ENCODE peak calls at places on chromosomes 16 and 17, in six cellular contexts. K is HCT116, O is K562, W is H1, Y is HepG2, V is GM12878. A is an unnamed sample.

GRCh38 chr17:46832306-46832895 is 13.9 kb upstream of the WNT3 start:
- DNase-seq in K (no peak), O (no peak), W (no peak), Y (no peak), V (no peak), A (no peak)

GRCh38 chr17:6498798-6499540 is 54.7 kb downstream of the PIMREG start:
- DNase-seq in K (no peak), O (no peak), W (no peak), Y (no peak), V (no peak), A (no peak)

GRCh38 chr17:33989357-33990148 is 265.5 kb upstream of the CCL2 start:
- DNase-seq in K (no peak), O (no peak), W (no peak), Y (no peak), V (no peak), A (no peak)

GRCh38 chr17:36525113-36525512 is 9.6 kb downstream of the MYO19 start:
- DNase-seq in K (no peak), O (no peak), W (no peak), Y (no peak), V (no peak), A (no peak)

GRCh38 chr16:47387026-47387734 is 73.7 kb downstream of the ITFG1 start:
- DNase-seq in K (no peak), O (no peak), W (no peak), Y (peak), V (no peak), A (no peak)

GRCh38 chr17:1709971-1710806 is at the start of gene TLCD2:
- DNase-seq in K (peak), O (peak), W (no peak), Y (no peak), V (no peak), A (peak)

GRCh38 chr16:7449808-7450207 is 117.2 kb downstream of the RBFOX1 start:
- DNase-seq in K (no peak), O (no peak), W (no peak), Y (no peak), V (no peak), A (no peak)

GRCh38 chr16:48450367-48450766 is 65.2 kb upstream of the SIAH1 start:
- DNase-seq in K (no peak), O (no peak), W (no peak), Y (no peak), V (no peak), A (no peak)

GRCh38 chr17:22203208-22203715 is 510.9 kb downstream of the KCNJ18 start:
- DNase-seq in K (no peak), O (no peak), W (no peak), Y (no peak), V (no peak), A (no peak)

GRCh38 chr16:396199-396598 is 800 bp upstream of the NME4 start:
- DNase-seq in K (no peak), O (no peak), W (no peak), Y (no peak), V (no peak), A (no peak)

GRCh38 chr17:4573682-4574081 is 10.6 kb upstream of the SMTNL2 start:
- DNase-seq in K (no peak), O (no peak), W (no peak), Y (no peak), V (no peak), A (no peak)

GRCh38 chr17:83103200-83103937 is 24.0 kb downstream of the METRNL start:
- DNase-seq in K (peak), O (peak), W (no peak), Y (no peak), V (no peak), A (peak)

GRCh38 chr17:18278867-18279266 is 18.4 kb downstream of the MIEF2 start:
- DNase-seq in K (no peak), O (no peak), W (no peak), Y (no peak), V (no peak), A (no peak)

GRCh38 chr17:45016237-45016636 is 35.2 kb downstream of the DCAKD start:
- DNase-seq in K (no peak), O (no peak), W (no peak), Y (no peak), V (no peak), A (no peak)

GRCh38 chr16:65176603-65177002 is 54.7 kb upstream of the CDH11 start:
- DNase-seq in K (no peak), O (no peak), W (no peak), Y (no peak), V (no peak), A (no peak)

GRCh38 chr16:20181949-20182348 is 108.3 kb upstream of the GPR139 start:
- DNase-seq in K (no peak), O (no peak), W (no peak), Y (no peak), V (no peak), A (no peak)

GRCh38 chr16:56946767-56947603 is 14.8 kb upstream of the CETP start:
- DNase-seq in K (no peak), O (no peak), W (no peak), Y (no peak), V (no peak), A (no peak)

GRCh38 chr16:78684040-78684611 is 584.7 kb downstream of the WWOX start:
- DNase-seq in K (no peak), O (no peak), W (no peak), Y (peak), V (no peak), A (no peak)

GRCh38 chr16:85245307-85246172 is 133.3 kb upstream of the CIBAR2 start:
- DNase-seq in K (peak), O (peak), W (no peak), Y (peak), V (no peak), A (peak)

GRCh38 chr17:49746791-49747490 is 17.0 kb downstream of the FAM117A start:
- DNase-seq in K (no peak), O (no peak), W (no peak), Y (no peak), V (peak), A (no peak)

GRCh38 chr17:12070561-12070960 is 49.9 kb downstream of the MAP2K4 start:
- DNase-seq in K (no peak), O (no peak), W (no peak), Y (no peak), V (no peak), A (no peak)

GRCh38 chr17:17232303-17232621 is 4.7 kb downstream of the FLCN start:
- DNase-seq in K (no peak), O (no peak), W (no peak), Y (no peak), V (no peak), A (no peak)

GRCh38 chr17:16915752-16916556 is 56.0 kb downstream of the TNFRSF13B start:
- DNase-seq in K (peak), O (peak), W (peak), Y (peak), V (peak), A (peak)

GRCh38 chr17:59427425-59427921 is 96.0 kb downstream of the YPEL2 start:
- DNase-seq in K (no peak), O (no peak), W (no peak), Y (no peak), V (no peak), A (no peak)

GRCh38 chr16:68155425-68155824 is 70.3 kb downstream of the NFATC3 start:
- DNase-seq in K (no peak), O (no peak), W (no peak), Y (peak), V (no peak), A (no peak)

GRCh38 chr17:72422505-72423285 is 301.9 kb downstream of the SOX9 start:
- DNase-seq in K (peak), O (no peak), W (no peak), Y (peak), V (peak), A (peak)

GRCh38 chr17:71460943-71461342 is 659.9 kb upstream of the SOX9 start:
- DNase-seq in K (peak), O (no peak), W (no peak), Y (no peak), V (no peak), A (no peak)

GRCh38 chr16:23061669-23062068 is 87.6 kb downstream of the USP31 start:
- DNase-seq in K (no peak), O (no peak), W (no peak), Y (no peak), V (no peak), A (no peak)

GRCh38 chr17:4127555-4127954 is 15.3 kb downstream of the ZZEF1 start:
- DNase-seq in K (no peak), O (no peak), W (no peak), Y (no peak), V (no peak), A (no peak)

GRCh38 chr16:85317704-85318103 is 205.4 kb upstream of the CIBAR2 start:
- DNase-seq in K (no peak), O (no peak), W (no peak), Y (no peak), V (no peak), A (no peak)

GRCh38 chr16:69830534-69831211 is 68.5 kb downstream of the WWP2 start:
- DNase-seq in K (no peak), O (no peak), W (no peak), Y (peak), V (no peak), A (no peak)

GRCh38 chr16:25575363-25575762 is 116.4 kb upstream of the HS3ST4 start:
- DNase-seq in K (no peak), O (no peak), W (no peak), Y (no peak), V (no peak), A (no peak)

GRCh38 chr17:72116692-72117469 is 3.9 kb upstream of the SOX9 start:
- DNase-seq in K (no peak), O (no peak), W (no peak), Y (no peak), V (no peak), A (no peak)

GRCh38 chr17:67637901-67638641 is 79.7 kb upstream of the NOL11 start:
- DNase-seq in K (peak), O (no peak), W (no peak), Y (no peak), V (no peak), A (no peak)

GRCh38 chr17:2033128-2033527 is 3.2 kb downstream of the DPH1 start:
- DNase-seq in K (no peak), O (no peak), W (no peak), Y (no peak), V (no peak), A (no peak)

GRCh38 chr16:55469821-55470532 is 9.0 kb upstream of the MMP2 start:
- DNase-seq in K (no peak), O (no peak), W (no peak), Y (no peak), V (no peak), A (no peak)

GRCh38 chr17:66716236-66717026 is 118.5 kb upstream of the CACNG5 start:
- DNase-seq in K (no peak), O (no peak), W (no peak), Y (no peak), V (no peak), A (no peak)

GRCh38 chr16:48531011-48531962 is 78.7 kb downstream of the N4BP1 start:
- DNase-seq in K (no peak), O (no peak), W (no peak), Y (no peak), V (no peak), A (peak)

GRCh38 chr17:2151634-2152033 is 96.7 kb downstream of the HIC1 start:
- DNase-seq in K (no peak), O (no peak), W (no peak), Y (no peak), V (no peak), A (no peak)

GRCh38 chr17:17328251-17328650 is 25.1 kb downstream of the NT5M start:
- DNase-seq in K (no peak), O (no peak), W (no peak), Y (no peak), V (no peak), A (no peak)

GRCh38 chr17:42125565-42125964 is 3.0 kb downstream of the HSPB9 start:
- DNase-seq in K (no peak), O (no peak), W (no peak), Y (no peak), V (no peak), A (no peak)
- TF ChIP-seq SIN3A in K (no peak), O (no peak), W (no peak), Y (no peak), V (no peak), A (no peak)

DNA sequence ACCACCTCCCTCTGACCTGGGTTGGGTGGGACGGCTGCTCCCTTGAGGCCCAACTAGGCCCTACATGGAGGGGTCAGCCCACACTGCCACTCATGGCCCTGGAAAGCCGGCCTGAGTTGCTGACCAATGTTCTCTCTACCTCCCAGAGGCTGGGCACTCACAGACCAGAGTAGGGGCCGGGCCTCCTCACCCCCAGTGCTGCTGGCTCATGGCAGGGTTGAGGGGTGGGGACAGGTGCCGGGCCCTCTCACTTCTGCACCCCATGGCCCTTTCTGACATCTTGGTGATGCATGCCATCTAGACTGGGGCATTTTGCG is 9.7 kb downstream of the ADCY7 start:
- DNase-seq in K (no peak), O (no peak), W (no peak), Y (no peak), V (no peak), A (no peak)
- TF ChIP-seq YY1 in K (no peak), O (no peak), W (no peak), Y (no peak), V (no peak), A (no peak)

DNA sequence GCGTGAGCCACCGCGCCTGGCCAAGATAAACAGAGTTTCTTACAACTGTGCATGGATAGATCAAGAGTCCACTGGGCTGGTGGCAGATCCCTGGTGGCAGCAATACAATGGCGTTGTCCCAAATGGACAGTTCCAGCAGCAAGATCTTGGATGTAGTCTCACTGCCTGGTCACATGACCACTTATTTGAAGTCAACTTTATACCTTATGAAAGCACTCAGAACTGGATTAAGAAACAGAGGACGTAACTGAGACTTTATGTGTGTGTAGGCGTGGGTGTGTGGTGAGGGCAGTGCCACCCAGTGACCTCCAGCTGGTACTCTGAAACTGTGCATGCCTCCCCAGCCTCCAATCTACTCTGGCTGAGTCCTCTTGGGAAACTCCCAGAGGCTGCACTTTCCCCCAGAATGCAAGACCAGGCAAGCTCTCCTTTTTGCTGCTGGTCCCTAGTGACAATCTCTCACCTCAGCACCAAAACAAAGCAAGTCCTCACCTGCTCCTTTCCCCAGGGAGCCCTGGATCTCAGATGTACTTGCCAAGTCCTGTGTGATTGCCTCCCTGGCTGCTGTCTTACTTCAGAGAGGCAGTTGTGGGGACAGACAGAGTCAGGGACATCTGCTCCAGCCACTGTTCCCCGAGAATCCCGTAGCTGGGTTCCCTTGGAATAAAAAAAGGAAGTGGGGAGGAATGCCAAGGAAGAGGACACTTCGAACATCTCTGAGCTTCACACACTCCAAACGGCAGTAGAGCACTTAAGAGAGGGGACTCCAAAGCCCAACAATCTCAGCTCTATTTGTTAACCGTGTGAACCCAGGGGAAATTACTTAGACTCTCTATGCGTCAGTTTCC is 11.7 kb upstream of the ST6GALNAC2 start:
- DNase-seq in K (no peak), O (no peak), W (no peak), Y (peak), V (peak), A (no peak)
- TF ChIP-seq CTCF in K (no peak), O (no peak), W (no peak), Y (no peak), V (no peak), A (no peak)

GRCh38 chr17:58310511-58311428 is 17.8 kb downstream of the TSPOAP1 start:
- DNase-seq in K (no peak), O (no peak), W (no peak), Y (no peak), V (no peak), A (peak)

GRCh38 chr17:58307468-58308172 is 21.0 kb downstream of the TSPOAP1 start:
- DNase-seq in K (no peak), O (no peak), W (no peak), Y (no peak), V (no peak), A (peak)

GRCh38 chr17:58308173-58308984 is 20.2 kb downstream of the TSPOAP1 start:
- DNase-seq in K (no peak), O (no peak), W (no peak), Y (peak), V (no peak), A (peak)

GRCh38 chr17:58309918-58310259 is 18.7 kb downstream of the TSPOAP1 start:
- DNase-seq in K (no peak), O (no peak), W (no peak), Y (no peak), V (no peak), A (peak)

GRCh38 chr17:58308985-58309917 is 19.3 kb downstream of the TSPOAP1 start:
- DNase-seq in K (no peak), O (no peak), W (no peak), Y (no peak), V (no peak), A (peak)
- TF ChIP-seq SIN3A in K (no peak), O (no peak), W (no peak), Y (no peak), V (no peak), A (no peak)

GRCh38 chr16:87540072-87540976 is 47.5 kb upstream of the ZCCHC14 start:
- DNase-seq in K (no peak), O (no peak), W (no peak), Y (no peak), V (no peak), A (no peak)
- TF ChIP-seq YY1 in K (no peak), O (no peak), W (no peak), Y (no peak), V (no peak), A (no peak)

DNA sequence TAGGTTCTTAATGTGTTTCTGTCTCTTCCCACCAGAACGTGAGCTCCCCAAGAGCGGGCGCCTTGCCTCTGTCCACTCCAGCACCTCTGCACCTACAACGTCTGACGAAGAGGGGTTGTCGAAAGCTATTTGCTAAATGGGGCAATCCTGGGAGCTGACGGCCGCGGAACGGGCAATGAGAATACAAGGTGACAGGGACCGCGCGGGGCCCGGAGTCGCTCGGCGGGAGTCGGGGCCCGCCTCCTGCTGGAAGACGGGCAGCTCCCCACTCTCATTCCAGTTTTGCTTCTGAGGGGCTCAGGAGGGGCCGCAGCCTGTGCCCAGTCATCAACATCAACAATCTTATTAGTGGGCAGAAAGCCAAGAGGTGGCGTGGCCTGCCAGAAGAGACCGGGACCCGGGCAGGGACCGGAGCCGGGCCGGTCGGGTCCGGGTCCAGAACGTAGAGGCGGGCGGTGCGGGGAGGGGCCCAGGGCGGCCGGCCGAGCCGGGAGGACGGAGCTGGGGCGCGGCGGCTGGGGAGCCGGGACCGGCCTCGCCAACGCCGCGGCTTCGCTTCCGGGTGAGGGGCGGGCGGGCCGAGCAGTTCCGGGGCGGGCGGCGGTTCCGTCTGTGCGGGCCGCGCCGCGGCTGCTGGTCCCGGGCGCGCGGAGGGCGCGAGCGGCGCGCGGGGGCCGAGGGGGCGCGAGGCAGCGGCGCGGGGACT is at the start of gene MOSMO:
- DNase-seq in K (no peak), O (peak), W (no peak), Y (peak), V (no peak), A (peak)
- TF ChIP-seq CTCF in K (no peak), O (no peak), W (no peak), Y (peak), V (no peak), A (no peak)